ENCODE peak calls at places on chromosomes 11 and 22, in ten cellular contexts. One of them, this sample, is unnamed.

GRCh38 chr22:49968831-49969661 is 8.5 kb downstream of the PIM3 start:
- DNase-seq in activated T-cell treated with anti-CD3 and anti-CD28 coated beads, Interleukin-2, amount 50 U/mL, for 72 hours: no peak
- DNase-seq in occipital lobe: no peak
- DNase-seq in NCI-H345: no peak
- DNase-seq in activated gamma-delta T cell treated with Interleukin-2 at 50 U/mL for 16 hours: peak; percentile 3
- DNase-seq in anterior cingulate cortex: no peak
- DNase-seq in activated CD4-positive, alpha-beta T cell treated with anti-CD3 and anti-CD28 coated beads, Interleukin-2, amount 10 ng/mL, durations not matched to agents 7 days and 5 days: no peak
- DNase-seq in effector memory CD8-positive, alpha-beta T cell: no peak
- DNase-seq in activated CD8-positive, alpha-beta memory T cell treated with anti-CD3 and anti-CD28 coated beads, Interleukin-2, amount 50 U/mL, for 48 hours: peak; percentile 59
- DNase-seq in G401: no peak
- DNase-seq in this sample: no peak

GRCh38 chr11:58133329-58134076 is 8.2 kb upstream of the OR9I1 start:
- DNase-seq in activated T-cell treated with anti-CD3 and anti-CD28 coated beads, Interleukin-2, amount 50 U/mL, for 72 hours: no peak
- DNase-seq in occipital lobe: no peak
- DNase-seq in NCI-H345: no peak
- DNase-seq in activated gamma-delta T cell treated with Interleukin-2 at 50 U/mL for 16 hours: no peak
- DNase-seq in anterior cingulate cortex: no peak
- DNase-seq in activated CD4-positive, alpha-beta T cell treated with anti-CD3 and anti-CD28 coated beads, Interleukin-2, amount 10 ng/mL, durations not matched to agents 7 days and 5 days: no peak
- DNase-seq in effector memory CD8-positive, alpha-beta T cell: no peak
- DNase-seq in activated CD8-positive, alpha-beta memory T cell treated with anti-CD3 and anti-CD28 coated beads, Interleukin-2, amount 50 U/mL, for 48 hours: no peak
- DNase-seq in G401: no peak
- DNase-seq in this sample: no peak

GRCh38 chr11:3949132-3949531 is 93.7 kb downstream of the STIM1 start:
- DNase-seq in activated T-cell treated with anti-CD3 and anti-CD28 coated beads, Interleukin-2, amount 50 U/mL, for 72 hours: peak; percentile 50
- DNase-seq in occipital lobe: no peak
- DNase-seq in NCI-H345: no peak
- DNase-seq in activated gamma-delta T cell treated with Interleukin-2 at 50 U/mL for 16 hours: no peak
- DNase-seq in anterior cingulate cortex: no peak
- DNase-seq in activated CD4-positive, alpha-beta T cell treated with anti-CD3 and anti-CD28 coated beads, Interleukin-2, amount 10 ng/mL, durations not matched to agents 7 days and 5 days: peak; percentile 49
- DNase-seq in effector memory CD8-positive, alpha-beta T cell: no peak
- DNase-seq in activated CD8-positive, alpha-beta memory T cell treated with anti-CD3 and anti-CD28 coated beads, Interleukin-2, amount 50 U/mL, for 48 hours: no peak
- DNase-seq in G401: no peak
- DNase-seq in this sample: peak; percentile 15

GRCh38 chr11:76662656-76663460 is 7.7 kb downstream of the LRRC32 start:
- DNase-seq in activated T-cell treated with anti-CD3 and anti-CD28 coated beads, Interleukin-2, amount 50 U/mL, for 72 hours: no peak
- DNase-seq in occipital lobe: no peak
- DNase-seq in NCI-H345: no peak
- DNase-seq in activated gamma-delta T cell treated with Interleukin-2 at 50 U/mL for 16 hours: no peak
- DNase-seq in anterior cingulate cortex: no peak
- DNase-seq in activated CD4-positive, alpha-beta T cell treated with anti-CD3 and anti-CD28 coated beads, Interleukin-2, amount 10 ng/mL, durations not matched to agents 7 days and 5 days: no peak
- DNase-seq in effector memory CD8-positive, alpha-beta T cell: no peak
- DNase-seq in activated CD8-positive, alpha-beta memory T cell treated with anti-CD3 and anti-CD28 coated beads, Interleukin-2, amount 50 U/mL, for 48 hours: no peak
- DNase-seq in G401: no peak
- DNase-seq in this sample: no peak

GRCh38 chr11:46332568-46333128 is 14.6 kb upstream of the DGKZ start:
- DNase-seq in activated T-cell treated with anti-CD3 and anti-CD28 coated beads, Interleukin-2, amount 50 U/mL, for 72 hours: peak; percentile 61
- DNase-seq in occipital lobe: no peak
- DNase-seq in NCI-H345: peak; percentile 57
- DNase-seq in activated gamma-delta T cell treated with Interleukin-2 at 50 U/mL for 16 hours: peak; percentile 23
- DNase-seq in anterior cingulate cortex: peak; percentile 27
- DNase-seq in activated CD4-positive, alpha-beta T cell treated with anti-CD3 and anti-CD28 coated beads, Interleukin-2, amount 10 ng/mL, durations not matched to agents 7 days and 5 days: no peak
- DNase-seq in effector memory CD8-positive, alpha-beta T cell: no peak
- DNase-seq in activated CD8-positive, alpha-beta memory T cell treated with anti-CD3 and anti-CD28 coated beads, Interleukin-2, amount 50 U/mL, for 48 hours: peak; percentile 78
- DNase-seq in G401: no peak
- DNase-seq in this sample: no peak

GRCh38 chr11:2927851-2928604 is 1.2 kb downstream of the PHLDA2 start:
- DNase-seq in activated T-cell treated with anti-CD3 and anti-CD28 coated beads, Interleukin-2, amount 50 U/mL, for 72 hours: peak; percentile 45
- DNase-seq in occipital lobe: no peak
- DNase-seq in NCI-H345: no peak
- DNase-seq in activated gamma-delta T cell treated with Interleukin-2 at 50 U/mL for 16 hours: no peak
- DNase-seq in anterior cingulate cortex: no peak
- DNase-seq in activated CD4-positive, alpha-beta T cell treated with anti-CD3 and anti-CD28 coated beads, Interleukin-2, amount 10 ng/mL, durations not matched to agents 7 days and 5 days: no peak
- DNase-seq in effector memory CD8-positive, alpha-beta T cell: no peak
- DNase-seq in activated CD8-positive, alpha-beta memory T cell treated with anti-CD3 and anti-CD28 coated beads, Interleukin-2, amount 50 U/mL, for 48 hours: no peak
- DNase-seq in G401: no peak
- DNase-seq in this sample: no peak

GRCh38 chr11:12287009-12287373 is 90.4 kb upstream of the PARVA start:
- DNase-seq in activated T-cell treated with anti-CD3 and anti-CD28 coated beads, Interleukin-2, amount 50 U/mL, for 72 hours: no peak
- DNase-seq in occipital lobe: no peak
- DNase-seq in NCI-H345: no peak
- DNase-seq in activated gamma-delta T cell treated with Interleukin-2 at 50 U/mL for 16 hours: no peak
- DNase-seq in anterior cingulate cortex: no peak
- DNase-seq in activated CD4-positive, alpha-beta T cell treated with anti-CD3 and anti-CD28 coated beads, Interleukin-2, amount 10 ng/mL, durations not matched to agents 7 days and 5 days: no peak
- DNase-seq in effector memory CD8-positive, alpha-beta T cell: no peak
- DNase-seq in activated CD8-positive, alpha-beta memory T cell treated with anti-CD3 and anti-CD28 coated beads, Interleukin-2, amount 50 U/mL, for 48 hours: peak; percentile 17
- DNase-seq in G401: no peak
- DNase-seq in this sample: no peak

GRCh38 chr22:28837640-28838039 is 37.3 kb upstream of the XBP1 start:
- DNase-seq in activated T-cell treated with anti-CD3 and anti-CD28 coated beads, Interleukin-2, amount 50 U/mL, for 72 hours: no peak
- DNase-seq in occipital lobe: no peak
- DNase-seq in NCI-H345: no peak
- DNase-seq in activated gamma-delta T cell treated with Interleukin-2 at 50 U/mL for 16 hours: no peak
- DNase-seq in anterior cingulate cortex: no peak
- DNase-seq in activated CD4-positive, alpha-beta T cell treated with anti-CD3 and anti-CD28 coated beads, Interleukin-2, amount 10 ng/mL, durations not matched to agents 7 days and 5 days: no peak
- DNase-seq in effector memory CD8-positive, alpha-beta T cell: no peak
- DNase-seq in activated CD8-positive, alpha-beta memory T cell treated with anti-CD3 and anti-CD28 coated beads, Interleukin-2, amount 50 U/mL, for 48 hours: no peak
- DNase-seq in G401: no peak
- DNase-seq in this sample: no peak

GRCh38 chr11:115476463-115477286 is 27.5 kb downstream of the CADM1 start:
- DNase-seq in activated T-cell treated with anti-CD3 and anti-CD28 coated beads, Interleukin-2, amount 50 U/mL, for 72 hours: no peak
- DNase-seq in occipital lobe: no peak
- DNase-seq in NCI-H345: peak; percentile 61
- DNase-seq in activated gamma-delta T cell treated with Interleukin-2 at 50 U/mL for 16 hours: no peak
- DNase-seq in anterior cingulate cortex: no peak
- DNase-seq in activated CD4-positive, alpha-beta T cell treated with anti-CD3 and anti-CD28 coated beads, Interleukin-2, amount 10 ng/mL, durations not matched to agents 7 days and 5 days: no peak
- DNase-seq in effector memory CD8-positive, alpha-beta T cell: no peak
- DNase-seq in activated CD8-positive, alpha-beta memory T cell treated with anti-CD3 and anti-CD28 coated beads, Interleukin-2, amount 50 U/mL, for 48 hours: no peak
- DNase-seq in G401: no peak
- DNase-seq in this sample: no peak

GRCh38 chr11:36507824-36508489 is 2.1 kb downstream of the TRAF6 start:
- DNase-seq in activated T-cell treated with anti-CD3 and anti-CD28 coated beads, Interleukin-2, amount 50 U/mL, for 72 hours: no peak
- DNase-seq in occipital lobe: no peak
- DNase-seq in NCI-H345: no peak
- DNase-seq in activated gamma-delta T cell treated with Interleukin-2 at 50 U/mL for 16 hours: no peak
- DNase-seq in anterior cingulate cortex: no peak
- DNase-seq in activated CD4-positive, alpha-beta T cell treated with anti-CD3 and anti-CD28 coated beads, Interleukin-2, amount 10 ng/mL, durations not matched to agents 7 days and 5 days: no peak
- DNase-seq in effector memory CD8-positive, alpha-beta T cell: no peak
- DNase-seq in activated CD8-positive, alpha-beta memory T cell treated with anti-CD3 and anti-CD28 coated beads, Interleukin-2, amount 50 U/mL, for 48 hours: no peak
- DNase-seq in G401: no peak
- DNase-seq in this sample: no peak

GRCh38 chr22:50250555-50251471 is at the start of gene HDAC10:
- DNase-seq in activated T-cell treated with anti-CD3 and anti-CD28 coated beads, Interleukin-2, amount 50 U/mL, for 72 hours: peak; percentile 90
- DNase-seq in occipital lobe: no peak
- DNase-seq in NCI-H345: peak; percentile 64
- DNase-seq in activated gamma-delta T cell treated with Interleukin-2 at 50 U/mL for 16 hours: peak; percentile 69
- DNase-seq in anterior cingulate cortex: no peak
- DNase-seq in activated CD4-positive, alpha-beta T cell treated with anti-CD3 and anti-CD28 coated beads, Interleukin-2, amount 10 ng/mL, durations not matched to agents 7 days and 5 days: peak; percentile 89
- DNase-seq in effector memory CD8-positive, alpha-beta T cell: peak; percentile 65
- DNase-seq in activated CD8-positive, alpha-beta memory T cell treated with anti-CD3 and anti-CD28 coated beads, Interleukin-2, amount 50 U/mL, for 48 hours: peak; percentile 91
- DNase-seq in G401: peak; percentile 51
- DNase-seq in this sample: peak; percentile 69

GRCh38 chr11:69308531-69308930 is 14.6 kb downstream of the MYEOV start:
- DNase-seq in activated T-cell treated with anti-CD3 and anti-CD28 coated beads, Interleukin-2, amount 50 U/mL, for 72 hours: no peak
- DNase-seq in occipital lobe: no peak
- DNase-seq in NCI-H345: no peak
- DNase-seq in activated gamma-delta T cell treated with Interleukin-2 at 50 U/mL for 16 hours: no peak
- DNase-seq in anterior cingulate cortex: no peak
- DNase-seq in activated CD4-positive, alpha-beta T cell treated with anti-CD3 and anti-CD28 coated beads, Interleukin-2, amount 10 ng/mL, durations not matched to agents 7 days and 5 days: no peak
- DNase-seq in effector memory CD8-positive, alpha-beta T cell: no peak
- DNase-seq in activated CD8-positive, alpha-beta memory T cell treated with anti-CD3 and anti-CD28 coated beads, Interleukin-2, amount 50 U/mL, for 48 hours: peak; percentile 47
- DNase-seq in G401: no peak
- DNase-seq in this sample: no peak

GRCh38 chr22:33985506-33985905 is 65.2 kb upstream of the LARGE1 start:
- DNase-seq in activated T-cell treated with anti-CD3 and anti-CD28 coated beads, Interleukin-2, amount 50 U/mL, for 72 hours: no peak
- DNase-seq in occipital lobe: no peak
- DNase-seq in NCI-H345: no peak
- DNase-seq in activated gamma-delta T cell treated with Interleukin-2 at 50 U/mL for 16 hours: no peak
- DNase-seq in anterior cingulate cortex: no peak
- DNase-seq in activated CD4-positive, alpha-beta T cell treated with anti-CD3 and anti-CD28 coated beads, Interleukin-2, amount 10 ng/mL, durations not matched to agents 7 days and 5 days: no peak
- DNase-seq in effector memory CD8-positive, alpha-beta T cell: no peak
- DNase-seq in activated CD8-positive, alpha-beta memory T cell treated with anti-CD3 and anti-CD28 coated beads, Interleukin-2, amount 50 U/mL, for 48 hours: no peak
- DNase-seq in G401: no peak
- DNase-seq in this sample: no peak

GRCh38 chr22:37811867-37812266 is 4.1 kb downstream of the GCAT start:
- DNase-seq in activated T-cell treated with anti-CD3 and anti-CD28 coated beads, Interleukin-2, amount 50 U/mL, for 72 hours: no peak
- DNase-seq in occipital lobe: no peak
- DNase-seq in NCI-H345: no peak
- DNase-seq in activated gamma-delta T cell treated with Interleukin-2 at 50 U/mL for 16 hours: no peak
- DNase-seq in anterior cingulate cortex: no peak
- DNase-seq in activated CD4-positive, alpha-beta T cell treated with anti-CD3 and anti-CD28 coated beads, Interleukin-2, amount 10 ng/mL, durations not matched to agents 7 days and 5 days: no peak
- DNase-seq in effector memory CD8-positive, alpha-beta T cell: no peak
- DNase-seq in activated CD8-positive, alpha-beta memory T cell treated with anti-CD3 and anti-CD28 coated beads, Interleukin-2, amount 50 U/mL, for 48 hours: no peak
- DNase-seq in G401: no peak
- DNase-seq in this sample: no peak

GRCh38 chr11:44607987-44608386 is 42.5 kb downstream of the CD82 start:
- DNase-seq in activated T-cell treated with anti-CD3 and anti-CD28 coated beads, Interleukin-2, amount 50 U/mL, for 72 hours: no peak
- DNase-seq in occipital lobe: no peak
- DNase-seq in NCI-H345: peak; percentile 83
- DNase-seq in activated gamma-delta T cell treated with Interleukin-2 at 50 U/mL for 16 hours: no peak
- DNase-seq in anterior cingulate cortex: no peak
- DNase-seq in activated CD4-positive, alpha-beta T cell treated with anti-CD3 and anti-CD28 coated beads, Interleukin-2, amount 10 ng/mL, durations not matched to agents 7 days and 5 days: no peak
- DNase-seq in effector memory CD8-positive, alpha-beta T cell: no peak
- DNase-seq in activated CD8-positive, alpha-beta memory T cell treated with anti-CD3 and anti-CD28 coated beads, Interleukin-2, amount 50 U/mL, for 48 hours: no peak
- DNase-seq in G401: no peak
- DNase-seq in this sample: no peak

GRCh38 chr22:20559174-20559760 is 51.9 kb downstream of the MED15 start:
- DNase-seq in activated T-cell treated with anti-CD3 and anti-CD28 coated beads, Interleukin-2, amount 50 U/mL, for 72 hours: no peak
- DNase-seq in occipital lobe: no peak
- DNase-seq in NCI-H345: no peak
- DNase-seq in activated gamma-delta T cell treated with Interleukin-2 at 50 U/mL for 16 hours: no peak
- DNase-seq in anterior cingulate cortex: no peak
- DNase-seq in activated CD4-positive, alpha-beta T cell treated with anti-CD3 and anti-CD28 coated beads, Interleukin-2, amount 10 ng/mL, durations not matched to agents 7 days and 5 days: no peak
- DNase-seq in effector memory CD8-positive, alpha-beta T cell: no peak
- DNase-seq in activated CD8-positive, alpha-beta memory T cell treated with anti-CD3 and anti-CD28 coated beads, Interleukin-2, amount 50 U/mL, for 48 hours: no peak
- DNase-seq in G401: no peak
- DNase-seq in this sample: no peak

GRCh38 chr22:48520888-48521600 is 1306.6 kb downstream of the BRD1 start:
- DNase-seq in activated T-cell treated with anti-CD3 and anti-CD28 coated beads, Interleukin-2, amount 50 U/mL, for 72 hours: no peak
- DNase-seq in occipital lobe: no peak
- DNase-seq in NCI-H345: no peak
- DNase-seq in activated gamma-delta T cell treated with Interleukin-2 at 50 U/mL for 16 hours: no peak
- DNase-seq in anterior cingulate cortex: no peak
- DNase-seq in activated CD4-positive, alpha-beta T cell treated with anti-CD3 and anti-CD28 coated beads, Interleukin-2, amount 10 ng/mL, durations not matched to agents 7 days and 5 days: no peak
- DNase-seq in effector memory CD8-positive, alpha-beta T cell: no peak
- DNase-seq in activated CD8-positive, alpha-beta memory T cell treated with anti-CD3 and anti-CD28 coated beads, Interleukin-2, amount 50 U/mL, for 48 hours: no peak
- DNase-seq in G401: no peak
- DNase-seq in this sample: no peak

GRCh38 chr11:86932942-86933875 is 22.0 kb downstream of the FZD4 start:
- DNase-seq in activated T-cell treated with anti-CD3 and anti-CD28 coated beads, Interleukin-2, amount 50 U/mL, for 72 hours: no peak
- DNase-seq in occipital lobe: no peak
- DNase-seq in NCI-H345: no peak
- DNase-seq in activated gamma-delta T cell treated with Interleukin-2 at 50 U/mL for 16 hours: no peak
- DNase-seq in anterior cingulate cortex: no peak
- DNase-seq in activated CD4-positive, alpha-beta T cell treated with anti-CD3 and anti-CD28 coated beads, Interleukin-2, amount 10 ng/mL, durations not matched to agents 7 days and 5 days: no peak
- DNase-seq in effector memory CD8-positive, alpha-beta T cell: no peak
- DNase-seq in activated CD8-positive, alpha-beta memory T cell treated with anti-CD3 and anti-CD28 coated beads, Interleukin-2, amount 50 U/mL, for 48 hours: no peak
- DNase-seq in G401: no peak
- DNase-seq in this sample: no peak

GRCh38 chr11:61477734-61478148 is 30.8 kb upstream of the LRRC10B start:
- DNase-seq in activated T-cell treated with anti-CD3 and anti-CD28 coated beads, Interleukin-2, amount 50 U/mL, for 72 hours: peak; percentile 53
- DNase-seq in occipital lobe: no peak
- DNase-seq in NCI-H345: peak; percentile 25
- DNase-seq in activated gamma-delta T cell treated with Interleukin-2 at 50 U/mL for 16 hours: peak; percentile 51
- DNase-seq in anterior cingulate cortex: no peak
- DNase-seq in activated CD4-positive, alpha-beta T cell treated with anti-CD3 and anti-CD28 coated beads, Interleukin-2, amount 10 ng/mL, durations not matched to agents 7 days and 5 days: peak; percentile 54
- DNase-seq in effector memory CD8-positive, alpha-beta T cell: peak; percentile 48
- DNase-seq in activated CD8-positive, alpha-beta memory T cell treated with anti-CD3 and anti-CD28 coated beads, Interleukin-2, amount 50 U/mL, for 48 hours: peak; percentile 87
- DNase-seq in G401: peak; percentile 64
- DNase-seq in this sample: peak; percentile 27

GRCh38 chr11:69313992-69314391 is 20.0 kb downstream of the MYEOV start:
- DNase-seq in activated T-cell treated with anti-CD3 and anti-CD28 coated beads, Interleukin-2, amount 50 U/mL, for 72 hours: no peak
- DNase-seq in occipital lobe: no peak
- DNase-seq in NCI-H345: no peak
- DNase-seq in activated gamma-delta T cell treated with Interleukin-2 at 50 U/mL for 16 hours: no peak
- DNase-seq in anterior cingulate cortex: no peak
- DNase-seq in activated CD4-positive, alpha-beta T cell treated with anti-CD3 and anti-CD28 coated beads, Interleukin-2, amount 10 ng/mL, durations not matched to agents 7 days and 5 days: no peak
- DNase-seq in effector memory CD8-positive, alpha-beta T cell: no peak
- DNase-seq in activated CD8-positive, alpha-beta memory T cell treated with anti-CD3 and anti-CD28 coated beads, Interleukin-2, amount 50 U/mL, for 48 hours: no peak
- DNase-seq in G401: no peak
- DNase-seq in this sample: no peak

GRCh38 chr11:46352063-46352841 is 5.0 kb downstream of the DGKZ start:
- DNase-seq in activated T-cell treated with anti-CD3 and anti-CD28 coated beads, Interleukin-2, amount 50 U/mL, for 72 hours: peak; percentile 84
- DNase-seq in occipital lobe: peak; percentile 51
- DNase-seq in NCI-H345: no peak
- DNase-seq in activated gamma-delta T cell treated with Interleukin-2 at 50 U/mL for 16 hours: peak; percentile 73
- DNase-seq in anterior cingulate cortex: peak; percentile 37
- DNase-seq in activated CD4-positive, alpha-beta T cell treated with anti-CD3 and anti-CD28 coated beads, Interleukin-2, amount 10 ng/mL, durations not matched to agents 7 days and 5 days: peak; percentile 73
- DNase-seq in effector memory CD8-positive, alpha-beta T cell: peak; percentile 78
- DNase-seq in activated CD8-positive, alpha-beta memory T cell treated with anti-CD3 and anti-CD28 coated beads, Interleukin-2, amount 50 U/mL, for 48 hours: peak; percentile 91
- DNase-seq in G401: no peak
- DNase-seq in this sample: peak; percentile 45

GRCh38 chr11:2099523-2100316 is 39.5 kb downstream of the IGF2 start:
- DNase-seq in activated T-cell treated with anti-CD3 and anti-CD28 coated beads, Interleukin-2, amount 50 U/mL, for 72 hours: no peak
- DNase-seq in occipital lobe: no peak
- DNase-seq in NCI-H345: peak; percentile 70
- DNase-seq in activated gamma-delta T cell treated with Interleukin-2 at 50 U/mL for 16 hours: no peak
- DNase-seq in anterior cingulate cortex: no peak
- DNase-seq in activated CD4-positive, alpha-beta T cell treated with anti-CD3 and anti-CD28 coated beads, Interleukin-2, amount 10 ng/mL, durations not matched to agents 7 days and 5 days: no peak
- DNase-seq in effector memory CD8-positive, alpha-beta T cell: no peak
- DNase-seq in activated CD8-positive, alpha-beta memory T cell treated with anti-CD3 and anti-CD28 coated beads, Interleukin-2, amount 50 U/mL, for 48 hours: no peak
- DNase-seq in G401: no peak
- DNase-seq in this sample: no peak

GRCh38 chr22:38177044-38177443 is 4.6 kb downstream of the PLA2G6 start:
- DNase-seq in activated T-cell treated with anti-CD3 and anti-CD28 coated beads, Interleukin-2, amount 50 U/mL, for 72 hours: no peak
- DNase-seq in occipital lobe: no peak
- DNase-seq in NCI-H345: no peak
- DNase-seq in activated gamma-delta T cell treated with Interleukin-2 at 50 U/mL for 16 hours: peak; percentile 15
- DNase-seq in anterior cingulate cortex: no peak
- DNase-seq in activated CD4-positive, alpha-beta T cell treated with anti-CD3 and anti-CD28 coated beads, Interleukin-2, amount 10 ng/mL, durations not matched to agents 7 days and 5 days: no peak
- DNase-seq in effector memory CD8-positive, alpha-beta T cell: no peak
- DNase-seq in activated CD8-positive, alpha-beta memory T cell treated with anti-CD3 and anti-CD28 coated beads, Interleukin-2, amount 50 U/mL, for 48 hours: no peak
- DNase-seq in G401: no peak
- DNase-seq in this sample: no peak

GRCh38 chr22:48819232-48819631 is 1008.4 kb downstream of the BRD1 start:
- DNase-seq in activated T-cell treated with anti-CD3 and anti-CD28 coated beads, Interleukin-2, amount 50 U/mL, for 72 hours: no peak
- DNase-seq in occipital lobe: no peak
- DNase-seq in NCI-H345: no peak
- DNase-seq in activated gamma-delta T cell treated with Interleukin-2 at 50 U/mL for 16 hours: no peak
- DNase-seq in anterior cingulate cortex: no peak
- DNase-seq in activated CD4-positive, alpha-beta T cell treated with anti-CD3 and anti-CD28 coated beads, Interleukin-2, amount 10 ng/mL, durations not matched to agents 7 days and 5 days: no peak
- DNase-seq in effector memory CD8-positive, alpha-beta T cell: no peak
- DNase-seq in activated CD8-positive, alpha-beta memory T cell treated with anti-CD3 and anti-CD28 coated beads, Interleukin-2, amount 50 U/mL, for 48 hours: no peak
- DNase-seq in G401: no peak
- DNase-seq in this sample: no peak

GRCh38 chr11:65577756-65578109 is 1.9 kb downstream of the EHBP1L1 start:
- DNase-seq in activated T-cell treated with anti-CD3 and anti-CD28 coated beads, Interleukin-2, amount 50 U/mL, for 72 hours: no peak
- DNase-seq in occipital lobe: no peak
- DNase-seq in NCI-H345: no peak
- DNase-seq in activated gamma-delta T cell treated with Interleukin-2 at 50 U/mL for 16 hours: no peak
- DNase-seq in anterior cingulate cortex: no peak
- DNase-seq in activated CD4-positive, alpha-beta T cell treated with anti-CD3 and anti-CD28 coated beads, Interleukin-2, amount 10 ng/mL, durations not matched to agents 7 days and 5 days: no peak
- DNase-seq in effector memory CD8-positive, alpha-beta T cell: no peak
- DNase-seq in activated CD8-positive, alpha-beta memory T cell treated with anti-CD3 and anti-CD28 coated beads, Interleukin-2, amount 50 U/mL, for 48 hours: no peak
- DNase-seq in G401: no peak
- DNase-seq in this sample: no peak

GRCh38 chr22:22552630-22553029 is 6.4 kb downstream of the PRAME start:
- DNase-seq in activated T-cell treated with anti-CD3 and anti-CD28 coated beads, Interleukin-2, amount 50 U/mL, for 72 hours: no peak
- DNase-seq in occipital lobe: no peak
- DNase-seq in NCI-H345: no peak
- DNase-seq in activated gamma-delta T cell treated with Interleukin-2 at 50 U/mL for 16 hours: no peak
- DNase-seq in anterior cingulate cortex: no peak
- DNase-seq in activated CD4-positive, alpha-beta T cell treated with anti-CD3 and anti-CD28 coated beads, Interleukin-2, amount 10 ng/mL, durations not matched to agents 7 days and 5 days: no peak
- DNase-seq in effector memory CD8-positive, alpha-beta T cell: no peak
- DNase-seq in activated CD8-positive, alpha-beta memory T cell treated with anti-CD3 and anti-CD28 coated beads, Interleukin-2, amount 50 U/mL, for 48 hours: no peak
- DNase-seq in G401: no peak
- DNase-seq in this sample: no peak

GRCh38 chr11:102727890-102728289 is 3.1 kb upstream of the MMP8 start:
- DNase-seq in activated T-cell treated with anti-CD3 and anti-CD28 coated beads, Interleukin-2, amount 50 U/mL, for 72 hours: no peak
- DNase-seq in occipital lobe: no peak
- DNase-seq in NCI-H345: no peak
- DNase-seq in activated gamma-delta T cell treated with Interleukin-2 at 50 U/mL for 16 hours: no peak
- DNase-seq in anterior cingulate cortex: no peak
- DNase-seq in activated CD4-positive, alpha-beta T cell treated with anti-CD3 and anti-CD28 coated beads, Interleukin-2, amount 10 ng/mL, durations not matched to agents 7 days and 5 days: no peak
- DNase-seq in effector memory CD8-positive, alpha-beta T cell: no peak
- DNase-seq in activated CD8-positive, alpha-beta memory T cell treated with anti-CD3 and anti-CD28 coated beads, Interleukin-2, amount 50 U/mL, for 48 hours: no peak
- DNase-seq in G401: no peak
- DNase-seq in this sample: peak; percentile 82

GRCh38 chr11:134667175-134667500 is 255.1 kb upstream of the B3GAT1 start:
- DNase-seq in activated T-cell treated with anti-CD3 and anti-CD28 coated beads, Interleukin-2, amount 50 U/mL, for 72 hours: no peak
- DNase-seq in occipital lobe: no peak
- DNase-seq in NCI-H345: no peak
- DNase-seq in activated gamma-delta T cell treated with Interleukin-2 at 50 U/mL for 16 hours: no peak
- DNase-seq in anterior cingulate cortex: no peak
- DNase-seq in activated CD4-positive, alpha-beta T cell treated with anti-CD3 and anti-CD28 coated beads, Interleukin-2, amount 10 ng/mL, durations not matched to agents 7 days and 5 days: no peak
- DNase-seq in effector memory CD8-positive, alpha-beta T cell: no peak
- DNase-seq in activated CD8-positive, alpha-beta memory T cell treated with anti-CD3 and anti-CD28 coated beads, Interleukin-2, amount 50 U/mL, for 48 hours: peak; percentile 18
- DNase-seq in G401: no peak
- DNase-seq in this sample: no peak

This sample was measured in Kasumi-1.